ENCODE peak calls at places on chromosomes 13 and 19, in eight cellular contexts. Z is T-helper 2 cell; E is fibroblast of mammary gland; S is AG04450; R is occipital lobe; Y is stimulated activated CD4-positive, alpha-beta T cell treated with anti-CD3 and anti-CD28 coated beads, Interleukin-2, amount 100 ng/mL, for 48 hours; V is heart left ventricle; D is vagina. H is an unnamed sample.

GRCh38 chr13:73877399-73877798 is 256.8 kb downstream of the KLF12 start:
- DNase-seq in Z (no peak), E (no peak), S (no peak), R (no peak), Y (no peak), V (no peak), D (no peak), H (no peak)

GRCh38 chr19:42248270-42249148 is 6.1 kb upstream of the GSK3A start:
- DNase-seq in Z (no peak), E (no peak), S (no peak), R (no peak), Y (no peak), V (no peak), D (no peak), H (no peak)

GRCh38 chr19:7550987-7551761 is 15.7 kb downstream of the PNPLA6 start:
- DNase-seq in Z (no peak), E (peak; percentile 41), S (no peak), R (peak; percentile 82), Y (no peak), V (no peak), D (no peak), H (peak; percentile 75)

GRCh38 chr19:7868326-7868670 is 5.9 kb downstream of the PRR36 start:
- DNase-seq in Z (no peak), E (peak; percentile 15), S (no peak), R (no peak), Y (no peak), V (no peak), D (no peak), H (no peak)

GRCh38 chr13:92175330-92175729 is 776.9 kb downstream of the GPC5 start:
- DNase-seq in Z (no peak), E (peak; percentile 61), S (peak; percentile 34), R (no peak), Y (no peak), V (no peak), D (no peak), H (no peak)

GRCh38 chr13:109971745-109972090 is 185.3 kb upstream of the IRS2 start:
- DNase-seq in Z (no peak), E (peak; percentile 5), S (no peak), R (no peak), Y (no peak), V (no peak), D (no peak), H (no peak)

GRCh38 chr13:52846567-52847321 is 1.7 kb downstream of the PCDH8 start:
- DNase-seq in Z (no peak), E (peak; percentile 28), S (no peak), R (peak; percentile 11), Y (no peak), V (peak; percentile 79), D (no peak), H (peak; percentile 90)

GRCh38 chr13:97884707-97885468 is 68.6 kb upstream of the IPO5 start:
- DNase-seq in Z (no peak), E (no peak), S (no peak), R (no peak), Y (no peak), V (no peak), D (no peak), H (no peak)

GRCh38 chr13:95523598-95523997 is 28.9 kb upstream of the CLDN10 start:
- DNase-seq in Z (no peak), E (no peak), S (no peak), R (no peak), Y (no peak), V (no peak), D (no peak), H (no peak)

GRCh38 chr13:76882431-76882830 is 3.8 kb downstream of the KCTD12 start:
- DNase-seq in Z (no peak), E (peak; percentile 87), S (no peak), R (no peak), Y (no peak), V (no peak), D (no peak), H (no peak)

GRCh38 chr19:47093254-47093653 is 20.3 kb downstream of the ZC3H4 start:
- DNase-seq in Z (no peak), E (peak; percentile 58), S (no peak), R (no peak), Y (no peak), V (peak; percentile 8), D (no peak), H (no peak)

GRCh38 chr19:5632657-5633056 is 9.8 kb downstream of the SAFB start:
- DNase-seq in Z (no peak), E (no peak), S (no peak), R (no peak), Y (no peak), V (no peak), D (no peak), H (no peak)

H was measured in progenitor cell of endocrine pancreas.